ENCODE peak calls at places on chromosomes 4 and X, in six cellular contexts. T is T follicular helper cell; E is stimulated activated CD4-positive, alpha-beta T cell treated with anti-CD3 and anti-CD28 coated beads, TNF-alpha, amount 100 ng/mL, for 4 hours; S is AG08396; M is ACHN; B is Daoy. N is an unnamed sample.

GRCh38 chr4:39114436-39114835 is 52.4 kb downstream of the KLHL5 start:
- DNase-seq in B (no peak), E (no peak), S (peak), M (no peak), T (no peak), N (no peak)

GRCh38 chr4:40307627-40308497 is 27.3 kb upstream of the CHRNA9 start:
- DNase-seq in E (no peak), B (no peak), T (peak), M (no peak), S (no peak), N (peak)

GRCh38 chrX:119427024-119427794 is 28.1 kb downstream of the SLC25A43 start:
- DNase-seq in T (no peak), M (no peak), S (peak), B (no peak), E (no peak), N (no peak)

GRCh38 chr4:133150643-133151300 is 1.7 kb downstream of the PCDH10 start:
- DNase-seq in T (no peak), B (peak), S (no peak), M (no peak), E (no peak), N (no peak)

GRCh38 chr4:23163649-23164436 is 471.1 kb downstream of the GBA3 start:
- DNase-seq in T (no peak), E (no peak), M (no peak), B (peak), S (no peak), N (no peak)

GRCh38 chr4:39587881-39588280 is 50.8 kb downstream of the SMIM14 start:
- DNase-seq in E (no peak), M (no peak), B (peak), T (no peak), S (peak), N (no peak)

GRCh38 chr4:168531305-168531704 is 34.5 kb downstream of the PALLD start:
- DNase-seq in B (no peak), E (no peak), M (no peak), T (no peak), S (no peak), N (no peak)

GRCh38 chrX:20061869-20062254 is 54.8 kb downstream of the MAP7D2 start:
- DNase-seq in B (no peak), S (peak), T (no peak), M (no peak), E (no peak), N (no peak)

GRCh38 chrX:68833448-68833805 is 4.6 kb downstream of the EFNB1 start:
- DNase-seq in S (no peak), M (no peak), T (no peak), E (no peak), B (no peak), N (no peak)

GRCh38 chrX:134396174-134396573 is 63.8 kb upstream of the HPRT1 start:
- DNase-seq in B (no peak), E (no peak), T (no peak), M (peak), S (peak), N (no peak)

GRCh38 chr4:95181446-95182306 is 367.1 kb downstream of the UNC5C start:
- DNase-seq in M (no peak), S (no peak), E (no peak), B (peak), T (peak), N (no peak)

GRCh38 chrX:97189668-97190067 is 306.0 kb downstream of the RPA4 start:
- DNase-seq in B (no peak), M (no peak), T (no peak), E (no peak), S (no peak), N (no peak)

GRCh38 chrX:134572816-134573682 is 85.2 kb downstream of the PLAC1 start:
- DNase-seq in S (no peak), T (no peak), E (no peak), B (peak), M (peak), N (no peak)

GRCh38 chr4:2761035-2761923 is 5.1 kb upstream of the TNIP2 start:
- DNase-seq in T (no peak), S (peak), B (no peak), M (no peak), E (no peak), N (no peak)

GRCh38 chr4:141134051-141134450 is 782 bp upstream of the RNF150 start:
- DNase-seq in S (peak), E (no peak), M (no peak), B (no peak), T (no peak), N (no peak)

GRCh38 chrX:132986556-132986955 is 28.1 kb upstream of the HS6ST2 start:
- DNase-seq in B (no peak), T (no peak), E (no peak), S (no peak), M (no peak), N (no peak)

GRCh38 chr4:25821267-25821666 is 41.5 kb downstream of the SEL1L3 start:
- DNase-seq in M (no peak), T (no peak), B (no peak), S (no peak), E (no peak), N (no peak)

GRCh38 chrX:42237956-42238355 is 314.6 kb upstream of the CASK start:
- DNase-seq in S (peak), M (no peak), T (no peak), E (no peak), B (no peak), N (no peak)